ENCODE peak calls at places on chromosomes 12 and 14, in nine cellular contexts. One of them, this sample, is unnamed.

GRCh38 chr12:77151030-77151429 is 85.7 kb upstream of the E2F7 start:
- DNase-seq in epithelial cell of prostate: peak
- DNase-seq in GM03348: no peak
- DNase-seq in CD8-positive, alpha-beta memory T cell: no peak
- DNase-seq in mammary epithelial cell: peak
- DNase-seq in natural killer cell: no peak
- DNase-seq in tibial artery: no peak
- DNase-seq in T-helper 17 cell: no peak
- DNase-seq in SJCRH30: no peak
- DNase-seq in this sample: no peak

GRCh38 chr12:16110596-16110995 is 166.9 kb downstream of the SLC15A5 start:
- DNase-seq in epithelial cell of prostate: no peak
- DNase-seq in GM03348: no peak
- DNase-seq in CD8-positive, alpha-beta memory T cell: no peak
- DNase-seq in mammary epithelial cell: no peak
- DNase-seq in natural killer cell: no peak
- DNase-seq in tibial artery: no peak
- DNase-seq in T-helper 17 cell: no peak
- DNase-seq in SJCRH30: no peak
- DNase-seq in this sample: no peak

GRCh38 chr12:103050273-103050672 is 92.8 kb downstream of the ASCL1 start:
- DNase-seq in epithelial cell of prostate: no peak
- DNase-seq in GM03348: no peak
- DNase-seq in CD8-positive, alpha-beta memory T cell: no peak
- DNase-seq in mammary epithelial cell: no peak
- DNase-seq in natural killer cell: no peak
- DNase-seq in tibial artery: no peak
- DNase-seq in T-helper 17 cell: no peak
- DNase-seq in SJCRH30: no peak
- DNase-seq in this sample: no peak

GRCh38 chr12:75862692-75863471 is 168.7 kb downstream of the PHLDA1 start:
- DNase-seq in epithelial cell of prostate: peak
- DNase-seq in GM03348: peak
- DNase-seq in CD8-positive, alpha-beta memory T cell: no peak
- DNase-seq in mammary epithelial cell: peak
- DNase-seq in natural killer cell: no peak
- DNase-seq in tibial artery: no peak
- DNase-seq in T-helper 17 cell: no peak
- DNase-seq in SJCRH30: no peak
- DNase-seq in this sample: no peak

GRCh38 chr12:19373569-19373968 is 65.7 kb upstream of the AEBP2 start:
- DNase-seq in epithelial cell of prostate: no peak
- DNase-seq in GM03348: no peak
- DNase-seq in CD8-positive, alpha-beta memory T cell: no peak
- DNase-seq in mammary epithelial cell: no peak
- DNase-seq in natural killer cell: no peak
- DNase-seq in tibial artery: no peak
- DNase-seq in T-helper 17 cell: no peak
- DNase-seq in SJCRH30: no peak
- DNase-seq in this sample: no peak

GRCh38 chr14:38828183-38828877 is 274.7 kb downstream of the SEC23A start:
- DNase-seq in epithelial cell of prostate: no peak
- DNase-seq in GM03348: no peak
- DNase-seq in CD8-positive, alpha-beta memory T cell: no peak
- DNase-seq in mammary epithelial cell: no peak
- DNase-seq in natural killer cell: no peak
- DNase-seq in tibial artery: no peak
- DNase-seq in T-helper 17 cell: no peak
- DNase-seq in SJCRH30: no peak
- DNase-seq in this sample: no peak

GRCh38 chr14:77187649-77188012 is 6.0 kb downstream of the TMEM63C start:
- DNase-seq in epithelial cell of prostate: no peak
- DNase-seq in GM03348: no peak
- DNase-seq in CD8-positive, alpha-beta memory T cell: no peak
- DNase-seq in mammary epithelial cell: no peak
- DNase-seq in natural killer cell: no peak
- DNase-seq in tibial artery: no peak
- DNase-seq in T-helper 17 cell: no peak
- DNase-seq in SJCRH30: no peak
- DNase-seq in this sample: no peak

GRCh38 chr14:61502459-61503093 is 181.2 kb downstream of the PRKCH start:
- DNase-seq in epithelial cell of prostate: no peak
- DNase-seq in GM03348: no peak
- DNase-seq in CD8-positive, alpha-beta memory T cell: no peak
- DNase-seq in mammary epithelial cell: peak
- DNase-seq in natural killer cell: no peak
- DNase-seq in tibial artery: no peak
- DNase-seq in T-helper 17 cell: no peak
- DNase-seq in SJCRH30: no peak
- DNase-seq in this sample: no peak

GRCh38 chr12:30753233-30753632 is 1.5 kb downstream of the CAPRIN2 start:
- DNase-seq in epithelial cell of prostate: no peak
- DNase-seq in GM03348: peak
- DNase-seq in CD8-positive, alpha-beta memory T cell: peak
- DNase-seq in mammary epithelial cell: peak
- DNase-seq in natural killer cell: no peak
- DNase-seq in tibial artery: no peak
- DNase-seq in T-helper 17 cell: no peak
- DNase-seq in SJCRH30: peak
- DNase-seq in this sample: no peak

GRCh38 chr12:20367731-20368652 is at the start of gene PDE3A:
- DNase-seq in epithelial cell of prostate: no peak
- DNase-seq in GM03348: peak
- DNase-seq in CD8-positive, alpha-beta memory T cell: no peak
- DNase-seq in mammary epithelial cell: peak
- DNase-seq in natural killer cell: no peak
- DNase-seq in tibial artery: peak
- DNase-seq in T-helper 17 cell: no peak
- DNase-seq in SJCRH30: peak
- DNase-seq in this sample: no peak

GRCh38 chr12:92208613-92209121 is 63.0 kb upstream of the BTG1 start:
- DNase-seq in epithelial cell of prostate: peak
- DNase-seq in GM03348: peak
- DNase-seq in CD8-positive, alpha-beta memory T cell: peak
- DNase-seq in mammary epithelial cell: peak
- DNase-seq in natural killer cell: no peak
- DNase-seq in tibial artery: no peak
- DNase-seq in T-helper 17 cell: no peak
- DNase-seq in SJCRH30: no peak
- DNase-seq in this sample: no peak

GRCh38 chr12:2553388-2554126 is 241.2 kb upstream of the FKBP4 start:
- DNase-seq in epithelial cell of prostate: no peak
- DNase-seq in GM03348: no peak
- DNase-seq in CD8-positive, alpha-beta memory T cell: no peak
- DNase-seq in mammary epithelial cell: no peak
- DNase-seq in natural killer cell: no peak
- DNase-seq in tibial artery: no peak
- DNase-seq in T-helper 17 cell: no peak
- DNase-seq in SJCRH30: no peak
- DNase-seq in this sample: no peak

GRCh38 chr12:11477110-11477509 is 81.7 kb upstream of the PRB2 start:
- DNase-seq in epithelial cell of prostate: no peak
- DNase-seq in GM03348: no peak
- DNase-seq in CD8-positive, alpha-beta memory T cell: no peak
- DNase-seq in mammary epithelial cell: no peak
- DNase-seq in natural killer cell: no peak
- DNase-seq in tibial artery: no peak
- DNase-seq in T-helper 17 cell: no peak
- DNase-seq in SJCRH30: no peak
- DNase-seq in this sample: no peak

GRCh38 chr14:26820101-26820500 is 222.3 kb upstream of the NOVA1 start:
- DNase-seq in epithelial cell of prostate: no peak
- DNase-seq in GM03348: no peak
- DNase-seq in CD8-positive, alpha-beta memory T cell: no peak
- DNase-seq in mammary epithelial cell: no peak
- DNase-seq in natural killer cell: no peak
- DNase-seq in tibial artery: no peak
- DNase-seq in T-helper 17 cell: no peak
- DNase-seq in SJCRH30: no peak
- DNase-seq in this sample: no peak

This sample was measured in effector memory CD4-positive, alpha-beta T cell.